ENCODE peak calls at places on chromosomes 4 and X, in six cellular contexts. T is cardiac muscle cell, L is SK-N-MC, H is sigmoid colon, O is esophagus squamous epithelium, M is endodermal cell. A is an unnamed sample.

GRCh38 chr4:77881460-77882295 is 19.0 kb downstream of the MRPL1 start:
- DNase-seq in O (no peak), M (no peak), L (no peak), H (no peak), T (peak; percentile 39), A (no peak)

GRCh38 chrX:103063191-103063845 is 653 bp downstream of the BEX1 start:
- DNase-seq in H (no peak), L (no peak), M (peak; percentile 81), T (peak; percentile 54), O (no peak), A (peak; percentile 31)

GRCh38 chr4:80265571-80266266 is 745 bp upstream of the FGF5 start:
- DNase-seq in T (peak; percentile 54), M (peak; percentile 63), H (no peak), L (no peak), O (no peak), A (no peak)

GRCh38 chr4:77821775-77822174 is 2.6 kb upstream of the CNOT6L start:
- DNase-seq in H (no peak), L (no peak), O (no peak), M (no peak), T (no peak), A (no peak)

GRCh38 chr4:2362286-2363055 is 56.0 kb downstream of the ZFYVE28 start:
- DNase-seq in L (no peak), T (no peak), O (no peak), H (peak; percentile 52), M (peak; percentile 41), A (no peak)

GRCh38 chr4:144787365-144788263 is 141.7 kb downstream of the HHIP start:
- DNase-seq in T (peak; percentile 63), O (no peak), M (no peak), L (peak; percentile 24), H (no peak), A (no peak)

GRCh38 chr4:77911091-77911490 is 48.5 kb downstream of the MRPL1 start:
- DNase-seq in M (no peak), O (no peak), L (no peak), T (no peak), H (no peak), A (no peak)

GRCh38 chr4:94889961-94890360 is 132.2 kb downstream of the BMPR1B start:
- DNase-seq in M (no peak), L (no peak), O (no peak), H (no peak), T (peak; percentile 90), A (no peak)

GRCh38 chrX:43846558-43846957 is 35.7 kb downstream of the MAOB start:
- DNase-seq in M (no peak), H (no peak), L (no peak), T (no peak), O (no peak), A (no peak)

GRCh38 chrX:22053486-22053885 is 21.4 kb downstream of the PHEX start:
- DNase-seq in L (no peak), M (no peak), H (no peak), T (no peak), O (no peak), A (no peak)

GRCh38 chrX:150587585-150588503 is 19.4 kb downstream of the MTM1 start:
- DNase-seq in L (no peak), T (peak; percentile 46), H (no peak), M (peak; percentile 67), O (no peak), A (no peak)

GRCh38 chr4:108377021-108377420 is 208.3 kb upstream of the LEF1 start:
- DNase-seq in L (no peak), O (no peak), H (no peak), T (no peak), M (no peak), A (no peak)

GRCh38 chr4:66829310-66829709 is 716.0 kb downstream of the CENPC start:
- DNase-seq in O (no peak), M (no peak), H (no peak), T (no peak), L (no peak), A (no peak)

GRCh38 chrX:151537572-151537971 is 25.9 kb upstream of the PASD1 start:
- DNase-seq in M (no peak), T (no peak), L (no peak), H (no peak), O (no peak), A (no peak)

GRCh38 chrX:131199086-131199485 is 90.0 kb downstream of the IGSF1 start:
- DNase-seq in L (no peak), M (no peak), T (no peak), H (no peak), O (no peak), A (no peak)

GRCh38 chr4:988726-989721 is 2.2 kb downstream of the IDUA start:
- DNase-seq in O (no peak), H (no peak), L (no peak), M (no peak), T (no peak), A (peak; percentile 44)

DNA sequence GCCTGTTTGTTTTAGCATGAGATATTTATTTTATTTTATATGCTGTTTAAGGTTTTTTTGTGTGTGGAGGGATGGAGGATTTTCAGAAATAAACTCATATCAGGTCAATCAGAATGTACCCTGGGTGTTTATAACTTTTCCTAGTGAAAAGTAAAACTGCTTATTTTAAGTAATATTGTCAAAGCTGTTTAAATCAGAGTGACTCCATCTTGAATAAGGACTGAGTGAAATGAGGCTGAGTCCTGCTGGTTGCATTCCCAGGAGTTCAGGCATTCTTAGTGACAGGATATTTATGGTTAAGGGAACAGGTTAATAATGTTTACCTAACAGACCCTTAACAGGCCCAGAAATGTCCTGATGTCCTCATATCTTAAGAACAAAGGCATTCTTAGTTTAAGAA is 1160.9 kb upstream of the PCDH7 start:
- DNase-seq in L (no peak), T (no peak), H (no peak), M (no peak), O (no peak), A (no peak)
- H3K27ac ChIP-seq in L (no peak overlapping the region), T (no peak overlapping the region), H (no peak overlapping the region), M (no peak overlapping the region), O (no peak overlapping the region), A (peak overlapping the region; percentile 54)

GRCh38 chr4:55931833-55932232 is 16.9 kb upstream of the CEP135 start:
- DNase-seq in L (no peak), H (no peak), M (no peak), O (no peak), T (peak; percentile 59), A (no peak)
- H3K27ac ChIP-seq in L (no peak overlapping the region), H (no peak overlapping the region), M (no peak overlapping the region), O (no peak overlapping the region), T (no peak overlapping the region), A (no peak overlapping the region)

GRCh38 chr4:180932365-180933001 is 1310.7 kb upstream of the TENM3 start:
- DNase-seq in T (no peak), L (no peak), H (no peak), O (no peak), M (no peak), A (no peak)
- H3K27ac ChIP-seq in T (no peak overlapping the region), L (no peak overlapping the region), H (no peak overlapping the region), O (no peak overlapping the region), M (no peak overlapping the region), A (no peak overlapping the region)

GRCh38 chr4:188444500-188444899 is 305.3 kb downstream of the TRIML1 start:
- DNase-seq in H (no peak), M (no peak), O (no peak), L (no peak), T (no peak), A (no peak)
- H3K27ac ChIP-seq in H (no peak overlapping the region), M (no peak overlapping the region), O (no peak overlapping the region), L (peak overlapping the region; percentile 90), T (no peak overlapping the region), A (no peak overlapping the region)

DNA sequence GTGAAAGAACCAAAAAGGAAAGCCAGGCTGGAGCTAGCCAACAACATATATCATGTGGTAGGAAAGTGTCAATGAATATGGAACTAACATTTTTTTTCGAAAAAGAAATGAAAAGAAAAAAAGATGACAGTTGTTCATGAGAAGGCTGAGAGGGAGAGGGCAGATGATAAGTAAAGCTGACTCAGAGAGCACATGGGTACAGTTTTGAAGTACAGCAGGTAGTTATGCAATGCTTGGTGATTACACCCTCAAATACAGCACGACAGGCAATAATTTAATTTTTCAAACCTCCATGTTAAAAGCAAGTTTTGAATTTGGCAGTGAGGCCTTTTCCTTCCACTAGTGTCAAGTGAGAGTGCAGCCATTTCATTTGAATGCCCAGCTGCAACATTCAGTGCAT is 21.3 kb upstream of the SLC7A11 start:
- DNase-seq in T (peak; percentile 54), H (no peak), L (no peak), O (no peak), M (no peak), A (no peak)
- H3K27ac ChIP-seq in T (no peak overlapping the region), H (no peak overlapping the region), L (no peak overlapping the region), O (no peak overlapping the region), M (no peak overlapping the region), A (no peak overlapping the region)

GRCh38 chr4:139767585-139767984 is 102.0 kb downstream of the MGST2 start:
- DNase-seq in L (no peak), O (no peak), M (no peak), T (no peak), H (no peak), A (no peak)
- H3K27ac ChIP-seq in L (peak overlapping the region; percentile 82), O (no peak overlapping the region), M (no peak overlapping the region), T (no peak overlapping the region), H (no peak overlapping the region), A (no peak overlapping the region)

DNA sequence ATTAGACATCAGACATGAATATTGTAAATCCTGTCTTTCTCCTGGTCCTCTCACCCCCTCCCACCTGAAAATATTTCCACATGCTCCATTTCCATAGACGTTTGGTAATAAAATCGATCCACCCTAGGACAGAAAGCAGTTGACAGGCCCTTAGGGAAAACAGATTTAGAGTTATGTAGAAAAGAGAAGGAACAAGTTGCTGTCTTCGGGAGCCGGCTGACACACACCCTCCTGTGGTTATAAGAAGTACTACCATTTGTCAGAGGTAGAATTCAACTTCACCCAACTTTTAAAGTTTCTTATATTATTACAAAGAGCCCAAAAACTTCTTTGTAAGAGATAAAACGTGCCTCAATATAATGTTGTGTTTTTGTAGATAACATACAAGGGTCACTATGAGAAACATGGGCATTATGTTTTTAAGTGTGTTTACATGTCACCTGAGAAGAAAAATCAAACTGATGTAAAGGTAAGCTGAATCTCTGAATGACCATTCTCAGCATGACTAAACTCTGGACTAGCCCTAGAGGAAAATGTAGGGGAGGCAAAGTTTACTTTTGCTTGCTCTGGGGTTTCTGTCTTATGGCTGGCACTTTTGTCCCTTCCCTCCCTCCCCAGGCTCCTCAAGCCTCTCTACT is 6.7 kb downstream of the MEPE start:
- DNase-seq in O (no peak), H (peak; percentile 69), L (peak; percentile 24), T (peak; percentile 63), M (peak; percentile 60), A (peak; percentile 56)
- H3K27ac ChIP-seq in O (no peak overlapping the region), H (no peak overlapping the region), L (no peak overlapping the region), T (no peak overlapping the region), M (no peak overlapping the region), A (peak overlapping the region; percentile 97)